ENCODE peak calls at places on chromosomes 3 and 15, in nine cellular contexts. E is stomach, M is A549, U is IMR-90, J is HepG2, Z is ovary, N is HCT116, X is heart left ventricle, S is NB4. L is an unnamed sample.

GRCh38 chr3:79477242-79477641 is 290.6 kb downstream of the ROBO1 start:
- DNase-seq in J (no peak), S (no peak), U (no peak), N (no peak), E (no peak), M (no peak), Z (no peak), X (no peak), L (no peak)

GRCh38 chr3:61714225-61714624 is 152.9 kb downstream of the PTPRG start:
- DNase-seq in N (no peak), M (no peak), E (no peak), S (no peak), J (no peak), X (no peak), Z (no peak), U (no peak), L (no peak)

GRCh38 chr3:120435621-120436020 is 15.2 kb downstream of the FSTL1 start:
- DNase-seq in U (peak), Z (no peak), X (no peak), E (no peak), N (peak), J (no peak), M (peak), S (no peak), L (no peak)

GRCh38 chr15:91884604-91885003 is 31.1 kb downstream of the SLCO3A1 start:
- DNase-seq in N (no peak), Z (no peak), E (no peak), M (no peak), S (no peak), X (no peak), J (no peak), U (peak), L (no peak)

GRCh38 chr3:27349832-27350231 is 19.4 kb downstream of the NEK10 start:
- DNase-seq in M (no peak), N (no peak), X (no peak), E (no peak), S (no peak), U (no peak), J (no peak), Z (no peak), L (no peak)

GRCh38 chr3:190306513-190307163 is 15.6 kb downstream of the CLDN1 start:
- DNase-seq in Z (peak), M (peak), U (peak), E (no peak), X (no peak), J (peak), N (no peak), S (no peak), L (no peak)

GRCh38 chr3:119245778-119246177 is 5.1 kb upstream of the B4GALT4 start:
- DNase-seq in M (no peak), U (no peak), E (peak), N (no peak), Z (no peak), J (no peak), X (peak), S (no peak), L (no peak)

GRCh38 chr3:105844713-105845112 is 24.1 kb downstream of the CBLB start:
- DNase-seq in J (no peak), X (no peak), Z (no peak), U (no peak), E (no peak), M (no peak), N (no peak), S (no peak), L (no peak)

GRCh38 chr3:141353652-141354495 is 14.4 kb upstream of the ZBTB38 start:
- DNase-seq in Z (no peak), N (no peak), J (no peak), M (no peak), S (no peak), X (no peak), E (no peak), U (no peak), L (no peak)

GRCh38 chr3:13768453-13768852 is 111.4 kb downstream of the WNT7A start:
- DNase-seq in N (no peak), J (no peak), M (no peak), S (no peak), U (no peak), X (peak), Z (no peak), E (no peak), L (no peak)
- TF ChIP-seq POLR2A in N (no peak), J (no peak), M (no peak), S (no peak), U (no peak), X (no peak), Z (no peak), E (no peak), L (no peak)

GRCh38 chr3:12015627-12016026 is 11.4 kb downstream of the SYN2 start:
- DNase-seq in J (no peak), X (no peak), U (no peak), Z (no peak), S (no peak), E (no peak), N (no peak), M (no peak), L (no peak)

GRCh38 chr3:12014613-12015012 is 10.4 kb downstream of the SYN2 start:
- DNase-seq in N (no peak), Z (no peak), S (no peak), J (no peak), X (no peak), U (no peak), M (no peak), E (no peak), L (no peak)

DNA sequence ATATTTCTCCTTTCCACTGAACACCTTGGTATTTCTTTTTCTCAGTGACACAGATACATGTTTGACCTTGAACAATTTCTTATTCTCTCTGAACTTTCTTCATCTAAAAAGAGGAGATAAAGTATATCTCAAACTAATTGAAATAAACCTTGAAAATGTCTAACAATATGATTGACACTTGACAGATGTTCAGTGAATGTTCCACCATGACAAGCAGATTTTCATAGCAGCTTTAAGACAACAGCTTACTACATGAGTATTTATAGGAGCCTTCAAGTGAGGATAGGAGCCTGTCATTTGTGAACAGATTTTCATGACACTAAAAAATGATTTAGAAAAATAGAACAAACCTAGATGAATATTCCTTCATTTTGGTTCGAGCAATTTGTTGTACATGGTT is 13.3 kb downstream of the SYN2 start:
- DNase-seq in M (no peak), Z (no peak), S (no peak), N (no peak), J (no peak), U (no peak), X (no peak), E (no peak), L (no peak)
- TF ChIP-seq POLR2A in M (no peak), Z (no peak), S (no peak), N (no peak), J (no peak), U (no peak), X (no peak), E (no peak), L (no peak)

DNA sequence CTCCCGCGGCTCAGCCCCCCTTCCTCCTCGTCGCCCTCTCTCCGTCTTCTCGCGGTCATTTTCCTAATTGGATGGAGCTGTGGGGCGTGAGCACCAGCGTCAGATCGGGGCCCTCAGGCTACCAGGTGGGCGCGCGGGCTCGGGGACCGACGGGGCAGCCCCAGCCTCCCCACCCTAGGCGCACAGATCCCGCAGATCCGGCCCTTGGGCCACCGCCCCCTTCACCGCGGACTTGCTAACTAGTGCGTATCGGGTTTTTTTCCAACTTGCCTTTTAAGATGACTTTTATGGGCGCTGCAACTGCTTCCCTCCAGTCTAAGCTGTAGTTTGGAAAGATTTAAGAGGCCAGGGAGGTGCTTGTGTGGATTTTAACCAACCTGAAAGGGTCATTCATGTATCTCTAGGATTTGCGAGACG is 1.3 kb downstream of the ZNF710 start:
- DNase-seq in M (peak), S (peak), U (peak), N (no peak), Z (peak), J (no peak), E (no peak), X (peak), L (no peak)
- TF ChIP-seq POLR2A in M (no peak), S (no peak), U (no peak), N (no peak), Z (no peak), J (peak), E (no peak), X (no peak), L (no peak)

GRCh38 chr15:41661529-41662225 is 1.5 kb downstream of the MGA start:
- DNase-seq in S (peak), N (no peak), U (peak), E (peak), M (peak), J (peak), Z (peak), X (peak), L (peak)
- TF ChIP-seq POLR2A in S (peak), N (no peak), U (no peak), E (no peak), M (no peak), J (peak), Z (no peak), X (no peak), L (peak)

GRCh38 chr3:52490938-52491526 is 4.1 kb upstream of the STAB1 start:
- DNase-seq in J (no peak), Z (no peak), S (peak), M (no peak), U (peak), X (peak), N (no peak), E (no peak), L (no peak)
- TF ChIP-seq POLR2A in J (no peak), Z (no peak), S (no peak), M (no peak), U (no peak), X (no peak), N (no peak), E (no peak), L (no peak)

DNA sequence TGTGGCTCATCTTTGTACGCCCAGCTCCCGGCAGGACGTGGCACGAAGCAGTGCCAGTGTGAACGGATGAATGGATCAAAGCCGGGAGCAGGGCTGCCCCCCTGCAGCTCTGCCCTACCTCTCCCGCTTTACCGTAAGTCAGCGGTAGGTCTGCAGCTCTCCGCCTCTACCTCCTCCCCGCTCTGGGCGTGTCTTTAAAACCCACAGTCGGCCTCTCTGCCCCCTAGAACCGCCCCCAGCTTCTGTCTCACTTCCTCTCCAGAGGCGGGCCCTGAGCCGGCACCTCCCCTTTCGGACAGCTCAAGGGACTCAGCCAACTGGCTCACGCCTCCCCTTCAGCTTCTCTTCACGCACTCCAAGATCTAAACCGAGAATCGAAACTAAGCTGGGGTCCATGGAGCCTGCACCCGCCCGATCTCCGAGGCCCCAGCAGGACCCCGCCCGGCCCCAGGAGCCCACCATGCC is at the start of gene PML:
- DNase-seq in M (peak), J (peak), S (peak), E (peak), U (peak), N (peak), X (peak), Z (peak), L (peak)
- TF ChIP-seq POLR2A in M (peak), J (peak), S (peak), E (no peak), U (peak), N (peak), X (peak), Z (no peak), L (peak)

DNA sequence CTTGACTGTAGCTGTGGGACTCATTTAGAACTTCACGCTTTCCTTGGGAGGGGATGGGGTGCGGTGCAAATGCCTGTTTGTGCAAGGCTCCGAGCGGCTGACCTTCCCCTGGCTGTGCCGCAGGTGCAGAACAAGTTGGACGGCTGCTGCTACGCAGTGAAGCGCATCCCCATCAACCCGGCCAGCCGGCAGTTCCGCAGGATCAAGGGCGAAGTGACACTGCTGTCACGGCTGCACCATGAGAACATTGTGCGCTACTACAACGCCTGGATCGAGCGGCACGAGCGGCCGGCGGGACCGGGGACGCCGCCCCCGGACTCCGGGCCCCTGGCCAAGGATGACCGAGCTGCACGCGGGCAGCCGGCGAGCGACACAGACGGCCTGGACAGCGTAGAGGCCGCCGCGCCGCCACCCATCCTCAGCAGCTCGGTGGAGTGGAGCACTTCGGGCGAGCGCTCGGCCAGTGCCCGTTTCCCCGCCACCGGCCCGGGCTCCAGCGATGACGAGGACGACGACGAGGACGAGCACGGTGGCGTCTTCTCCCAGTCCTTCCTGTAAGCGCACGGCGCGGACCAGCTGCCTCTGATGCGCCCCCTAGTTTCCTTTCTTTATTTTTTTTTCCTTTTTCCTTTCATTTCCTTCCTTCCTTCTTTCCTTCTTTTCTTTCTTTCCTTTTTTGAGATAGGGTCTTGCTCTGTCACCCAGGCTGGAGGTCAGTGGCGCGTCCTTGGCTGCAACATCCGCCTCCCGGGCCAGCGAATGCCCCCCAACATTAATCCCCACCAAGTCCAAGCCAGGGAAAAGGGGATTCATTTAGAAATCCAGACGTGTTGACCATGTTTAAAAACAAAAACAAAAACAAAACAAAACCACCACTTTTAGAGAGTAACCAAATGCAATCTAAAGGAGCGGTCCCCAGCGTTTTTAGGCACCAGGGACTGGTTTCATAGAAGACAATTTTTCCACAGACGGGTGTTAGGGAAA is 42.7 kb downstream of the EIF2AK4 start:
- DNase-seq in J (peak), Z (peak), S (no peak), X (peak), U (peak), M (no peak), E (peak), N (no peak), L (peak)
- TF ChIP-seq POLR2A in J (no peak), Z (no peak), S (no peak), X (no peak), U (no peak), M (no peak), E (no peak), N (no peak), L (no peak)

GRCh38 chr15:70066004-70066403 is 31.7 kb downstream of the TLE3 start:
- DNase-seq in E (no peak), N (no peak), X (no peak), Z (no peak), U (no peak), S (no peak), J (no peak), M (no peak), L (no peak)

GRCh38 chr15:70066422-70066821 is 31.3 kb downstream of the TLE3 start:
- DNase-seq in U (peak), Z (no peak), S (no peak), N (no peak), J (no peak), E (no peak), M (no peak), X (no peak), L (no peak)

GRCh38 chr15:70068783-70069565 is 28.7 kb downstream of the TLE3 start:
- DNase-seq in M (no peak), Z (no peak), E (peak), S (no peak), U (no peak), X (peak), J (no peak), N (no peak), L (no peak)

GRCh38 chr15:70065006-70065722 is 32.6 kb downstream of the TLE3 start:
- DNase-seq in S (no peak), M (no peak), X (no peak), E (peak), J (no peak), N (no peak), Z (no peak), U (no peak), L (no peak)

GRCh38 chr15:70067011-70067410 is 30.7 kb downstream of the TLE3 start:
- DNase-seq in U (no peak), N (no peak), S (no peak), M (no peak), E (no peak), Z (no peak), J (no peak), X (no peak), L (no peak)
- TF ChIP-seq POLR2A in U (no peak), N (no peak), S (no peak), M (no peak), E (no peak), Z (no peak), J (no peak), X (no peak), L (no peak)

GRCh38 chr3:51392301-51393095 is 1.4 kb downstream of the RBM15B start:
- DNase-seq in N (no peak), E (no peak), J (no peak), X (no peak), Z (peak), U (no peak), M (no peak), S (no peak), L (no peak)
- TF ChIP-seq POLR2A in N (no peak), E (no peak), J (no peak), X (no peak), Z (no peak), U (no peak), M (no peak), S (no peak), L (no peak)

GRCh38 chr3:70980646-70981031 is 602.9 kb downstream of the FOXP1 start:
- DNase-seq in Z (no peak), N (no peak), M (no peak), S (no peak), J (no peak), X (no peak), E (no peak), U (peak), L (no peak)

GRCh38 chr3:70982274-70982673 is 601.3 kb downstream of the FOXP1 start:
- DNase-seq in S (no peak), U (no peak), J (no peak), M (no peak), X (no peak), Z (no peak), E (no peak), N (no peak), L (no peak)

GRCh38 chr3:70981252-70981933 is 602.1 kb downstream of the FOXP1 start:
- DNase-seq in J (no peak), M (no peak), N (no peak), X (no peak), S (no peak), Z (no peak), U (no peak), E (no peak), L (no peak)

GRCh38 chr3:70984756-70985155 is 598.8 kb downstream of the FOXP1 start:
- DNase-seq in J (no peak), M (no peak), X (no peak), S (no peak), Z (no peak), U (peak), N (no peak), E (no peak), L (no peak)

GRCh38 chr3:70982700-70983140 is 600.8 kb downstream of the FOXP1 start:
- DNase-seq in E (peak), U (peak), S (no peak), M (peak), J (no peak), Z (peak), N (peak), X (no peak), L (peak)
- TF ChIP-seq POLR2A in E (no peak), U (no peak), S (no peak), M (no peak), J (no peak), Z (no peak), N (no peak), X (no peak), L (no peak)